ENCODE peak calls at places on chromosomes 7 and 10, in five cellular contexts. A is left ventricle myocardium inferior, E is hepatocyte, T is cardiac muscle cell, S is RWPE2. Y is an unnamed sample. For H3K4me1, the result is how much of the 10 kb centered on the place peaks cover.

GRCh38 chr7:41256186-41256945 is 446.5 kb downstream of the INHBA start:
- DNase-seq in T (peak), S (no peak), A (no peak), E (no peak), Y (no peak)

GRCh38 chr7:122884186-122884585 is 2.1 kb downstream of the CADPS2 start:
- DNase-seq in A (no peak), E (no peak), T (no peak), S (no peak), Y (no peak)

GRCh38 chr7:26117142-26117807 is 34.7 kb upstream of the NFE2L3 start:
- DNase-seq in E (no peak), T (no peak), A (no peak), S (no peak), Y (peak)

GRCh38 chr7:27925573-27926201 is 185.7 kb downstream of the TAX1BP1 start:
- DNase-seq in A (no peak), T (no peak), E (no peak), S (no peak), Y (no peak)

GRCh38 chr10:72079356-72079755 is 9.0 kb downstream of the SPOCK2 start:
- DNase-seq in E (no peak), T (no peak), S (no peak), A (no peak), Y (no peak)

GRCh38 chr10:116385994-116386809 is 41.4 kb upstream of the PNLIPRP3 start:
- DNase-seq in E (peak), T (peak), A (no peak), S (no peak), Y (no peak)

GRCh38 chr10:101538481-101538880 is 49.6 kb downstream of the POLL start:
- DNase-seq in A (no peak), S (no peak), E (no peak), T (no peak), Y (no peak)

GRCh38 chr10:86648706-86649426 is 5.5 kb upstream of the OPN4 start:
- DNase-seq in S (peak), E (peak), T (peak), A (peak), Y (peak)

GRCh38 chr7:134811798-134812197 is 32.4 kb downstream of the CALD1 start:
- DNase-seq in T (peak), E (no peak), S (no peak), A (no peak), Y (no peak)

GRCh38 chr7:33243319-33243881 is 114.0 kb downstream of the BBS9 start:
- DNase-seq in E (peak), T (peak), A (no peak), S (no peak), Y (no peak)

GRCh38 chr10:11329055-11329673 is 282.3 kb downstream of the USP6NL start:
- DNase-seq in T (no peak), E (no peak), A (no peak), S (no peak), Y (no peak)

GRCh38 chr7:94237417-94237816 is 157.3 kb upstream of the COL1A2 start:
- DNase-seq in E (no peak), S (no peak), T (no peak), A (no peak), Y (no peak)

GRCh38 chr10:117710181-117710798 is 167.7 kb downstream of the EMX2 start:
- DNase-seq in T (no peak), A (no peak), S (no peak), E (no peak), Y (peak)

GRCh38 chr7:70131807-70132565 is 533.7 kb downstream of the AUTS2 start:
- DNase-seq in T (no peak), E (no peak), S (no peak), A (no peak), Y (no peak)

GRCh38 chr7:149196705-149197171 is 1.4 kb downstream of the ZNF282 start:
- DNase-seq in E (peak), T (no peak), S (no peak), A (no peak), Y (peak)

GRCh38 chr7:157297071-157297638 is 39.6 kb upstream of the DNAJB6 start:
- DNase-seq in S (no peak), A (no peak), E (no peak), T (no peak), Y (no peak)

GRCh38 chr7:17584822-17585221 is 286.4 kb downstream of the AHR start:
- DNase-seq in A (no peak), E (no peak), S (no peak), T (peak), Y (no peak)

GRCh38 chr10:132447446-132448247 is 50.6 kb downstream of the PWWP2B start:
- DNase-seq in S (peak), T (peak), E (peak), A (no peak), Y (peak)

GRCh38 chr7:105141068-105141467 is 127.1 kb downstream of the KMT2E start:
- DNase-seq in S (no peak), E (peak), A (no peak), T (peak), Y (peak)

GRCh38 chr10:133489816-133490588 is 36.3 kb downstream of the SCART1 start:
- DNase-seq in E (no peak), T (no peak), A (no peak), S (no peak), Y (no peak)

GRCh38 chr10:644076-644942 is 45.2 kb downstream of the DIP2C start:
- DNase-seq in A (no peak), T (no peak), S (no peak), E (no peak), Y (peak)

GRCh38 chr7:26704786-26705185 is 159.6 kb downstream of the SKAP2 start:
- DNase-seq in A (no peak), T (peak), E (no peak), S (no peak), Y (no peak)

GRCh38 chr10:85545874-85546273 is 820.7 kb downstream of the GRID1 start:
- DNase-seq in T (no peak), S (no peak), A (no peak), E (no peak), Y (no peak)

GRCh38 chr10:122630526-122630925 is 69.1 kb downstream of the C10orf120 start:
- DNase-seq in E (no peak), S (no peak), A (no peak), T (no peak), Y (peak)

GRCh38 chr10:8279598-8279997 is 225.1 kb downstream of the GATA3 start:
- DNase-seq in T (peak), E (peak), S (no peak), A (no peak), Y (no peak)

GRCh38 chr7:116150588-116150987 is 59.8 kb upstream of the TES start:
- DNase-seq in T (no peak), S (no peak), A (no peak), E (no peak), Y (no peak)

GRCh38 chr7:137820156-137820555 is 26.6 kb downstream of the DGKI start:
- DNase-seq in E (no peak), A (no peak), S (no peak), T (no peak), Y (no peak)

GRCh38 chr7:22979861-22980260 is 34.1 kb downstream of the HYCC1 start:
- DNase-seq in S (no peak), A (no peak), T (no peak), E (no peak), Y (no peak)

GRCh38 chr7:55537458-55537825 is 34.9 kb downstream of the VOPP1 start:
- DNase-seq in S (no peak), E (no peak), T (no peak), A (no peak), Y (no peak)

GRCh38 chr10:71210031-71210871 is 2.1 kb upstream of the UNC5B start:
- DNase-seq in E (no peak), S (peak), A (no peak), T (no peak), Y (peak)

GRCh38 chr7:3575753-3576531 is 274.9 kb downstream of the SDK1 start:
- DNase-seq in S (no peak), A (no peak), T (no peak), E (peak), Y (no peak)

GRCh38 chr10:6476989-6477388 is 103.1 kb downstream of the PRKCQ start:
- DNase-seq in S (no peak), E (no peak), T (no peak), A (no peak), Y (no peak)

GRCh38 chr10:73797324-73798025 is 12.1 kb downstream of the ZSWIM8 start:
- DNase-seq in S (no peak), E (no peak), T (no peak), A (no peak), Y (no peak)

GRCh38 chr10:49284356-49284755 is 14.6 kb upstream of the C10orf71 start:
- DNase-seq in E (no peak), S (peak), A (no peak), T (no peak), Y (peak)

GRCh38 chr10:77360121-77360520 is 277.5 kb downstream of the KCNMA1 start:
- DNase-seq in S (no peak), A (no peak), T (no peak), E (no peak), Y (no peak)

GRCh38 chr10:1390200-1390599 is 334.0 kb downstream of the WDR37 start:
- DNase-seq in S (no peak), T (no peak), E (no peak), A (no peak), Y (no peak)

GRCh38 chr10:120600871-120601644 is 144.0 kb downstream of the PLPP4 start:
- DNase-seq in A (no peak), T (no peak), S (no peak), E (peak), Y (peak)

GRCh38 chr10:120601999-120602398 is 145.0 kb downstream of the PLPP4 start:
- DNase-seq in S (no peak), A (no peak), T (no peak), E (no peak), Y (no peak)

GRCh38 chr10:120598377-120598776 is 141.3 kb downstream of the PLPP4 start:
- DNase-seq in T (no peak), E (no peak), A (no peak), S (no peak), Y (peak)

GRCh38 chr10:120597902-120598301 is 140.9 kb downstream of the PLPP4 start:
- DNase-seq in S (no peak), A (no peak), T (no peak), E (no peak), Y (peak)

DNA sequence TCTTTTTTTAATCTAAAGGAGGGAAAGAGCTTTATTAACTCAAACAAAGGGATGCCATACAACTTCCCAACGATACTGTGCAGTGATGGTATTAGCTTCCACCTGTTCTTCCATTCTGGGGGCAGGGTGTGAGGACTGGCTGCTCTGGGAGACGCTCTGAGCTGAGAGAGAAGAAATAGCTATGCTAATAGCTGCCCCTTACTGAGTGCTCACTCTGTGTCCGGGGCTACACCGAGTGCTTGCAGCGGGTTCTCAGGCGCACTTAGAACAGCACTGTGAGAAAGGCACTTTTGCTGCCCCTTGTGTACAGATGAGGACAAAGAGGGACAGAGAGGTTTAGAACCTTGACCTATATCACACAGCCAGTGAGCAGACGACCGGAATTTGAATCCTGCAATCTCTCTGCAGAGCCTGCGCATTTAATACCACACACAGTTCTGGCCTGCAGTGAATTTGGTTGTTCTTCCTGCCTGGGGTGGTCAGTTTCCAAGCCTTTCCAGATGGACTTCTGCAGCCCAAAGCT is 142.2 kb downstream of the PLPP4 start:
- DNase-seq in T (no peak), S (no peak), E (no peak), A (no peak), Y (peak)
- H3K4me1 ChIP-seq in T (under half), S (under half), E (under half), A (under half), Y (under half)

GRCh38 chr7:21355406-21355874 is 72.4 kb upstream of the SP4 start:
- DNase-seq in T (no peak), S (no peak), A (no peak), E (no peak), Y (no peak)

GRCh38 chr7:21354284-21354683 is 73.6 kb upstream of the SP4 start:
- DNase-seq in S (no peak), E (no peak), T (no peak), A (no peak), Y (no peak)

GRCh38 chr7:21357146-21358097 is 70.5 kb upstream of the SP4 start:
- DNase-seq in T (no peak), E (no peak), S (no peak), A (no peak), Y (no peak)

GRCh38 chr7:21361413-21362130 is 66.3 kb upstream of the SP4 start:
- DNase-seq in T (no peak), E (no peak), S (no peak), A (no peak), Y (no peak)

DNA sequence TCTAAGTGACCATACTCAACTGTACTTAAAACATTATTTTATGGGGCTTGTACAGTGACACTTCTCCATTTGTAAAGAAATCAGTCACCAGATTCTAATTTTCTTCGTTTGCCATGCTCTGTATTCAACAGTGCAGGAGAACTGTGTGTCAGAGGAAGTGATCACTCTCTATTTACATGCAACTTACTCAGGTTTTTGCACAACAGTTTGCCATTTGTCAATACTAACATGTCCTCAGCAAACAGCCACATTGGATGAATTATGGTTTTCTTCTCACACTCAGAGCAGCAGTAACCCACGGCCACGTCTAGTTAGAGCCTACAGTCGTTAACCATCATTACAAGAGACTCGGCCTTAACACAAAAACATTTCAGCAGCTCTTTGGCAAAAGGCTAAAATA is 69.2 kb upstream of the SP4 start:
- DNase-seq in E (no peak), T (no peak), A (no peak), S (no peak), Y (no peak)
- H3K4me1 ChIP-seq in E (under half), T (under half), A (under half), S (under half), Y (under half)

DNA sequence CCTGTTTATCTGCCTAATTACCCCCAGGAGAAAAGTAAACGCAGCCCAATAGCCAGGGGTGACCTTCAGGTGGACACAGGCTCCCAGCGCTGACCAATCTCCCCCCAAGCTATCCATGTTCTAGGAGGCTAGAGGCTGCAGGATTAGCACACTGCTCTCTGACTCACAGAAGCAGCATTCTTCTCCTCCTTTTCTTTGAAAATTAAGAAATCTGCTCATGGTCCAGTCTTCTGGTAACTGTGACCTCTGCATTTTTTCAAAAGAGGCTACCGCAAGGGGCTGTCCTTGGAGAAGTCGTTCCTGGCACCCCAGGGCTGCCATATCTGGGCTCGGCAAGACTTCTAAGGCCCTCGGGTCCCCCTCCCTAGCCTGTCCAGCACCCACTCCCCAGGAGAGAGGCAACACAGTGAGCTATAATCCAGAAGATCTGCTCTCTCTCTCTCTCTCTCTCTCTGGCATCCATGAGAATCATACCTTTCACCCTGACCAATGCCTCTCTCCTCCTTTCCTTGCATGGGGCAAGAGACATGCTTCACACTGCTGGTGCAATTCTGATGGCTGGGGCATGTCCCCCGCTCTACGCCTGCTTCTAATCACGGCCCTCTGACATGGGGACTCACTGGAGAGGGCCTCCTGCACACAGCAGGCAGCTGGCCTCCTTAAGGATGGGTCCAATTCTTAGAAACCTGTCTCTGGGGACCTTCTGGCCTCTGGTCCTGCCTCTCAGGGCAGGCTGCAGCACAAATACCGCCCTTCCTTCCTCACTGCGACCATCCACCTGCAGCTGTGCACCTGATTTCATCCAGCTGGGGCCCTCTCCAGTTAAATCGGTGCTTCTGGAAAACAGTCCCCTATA is 27.3 kb downstream of the ANXA11 start:
- DNase-seq in S (no peak), E (no peak), A (no peak), T (peak), Y (no peak)
- H3K4me1 ChIP-seq in S (under half), E (under half), A (half or more), T (under half), Y (under half)

GRCh38 chr7:99324966-99325596 is 617 bp upstream of the ARPC1A start:
- DNase-seq in E (no peak), T (no peak), A (no peak), S (no peak), Y (no peak)

GRCh38 chr7:99326408-99326782 is 697 bp downstream of the ARPC1A start:
- DNase-seq in A (no peak), T (no peak), E (no peak), S (no peak), Y (no peak)

GRCh38 chr7:99331002-99331401 is 5.3 kb downstream of the ARPC1A start:
- DNase-seq in E (no peak), S (no peak), A (no peak), T (no peak), Y (no peak)

GRCh38 chr7:99324559-99324958 is 1.1 kb upstream of the ARPC1A start:
- DNase-seq in T (no peak), A (no peak), S (no peak), E (no peak), Y (no peak)

GRCh38 chr7:99325597-99326407 is at the start of gene ARPC1A:
- DNase-seq in E (peak), S (peak), A (peak), T (peak), Y (peak)
- H3K4me1 ChIP-seq in E (under half), S (under half), A (half or more), T (under half), Y (under half)

GRCh38 chr10:91227576-91227975 is 7.1 kb downstream of the PCGF5 start:
- DNase-seq in S (no peak), T (no peak), A (no peak), E (no peak), Y (no peak)
- H3K4me1 ChIP-seq in S (under half), T (under half), A (half or more), E (under half), Y (under half)

DNA sequence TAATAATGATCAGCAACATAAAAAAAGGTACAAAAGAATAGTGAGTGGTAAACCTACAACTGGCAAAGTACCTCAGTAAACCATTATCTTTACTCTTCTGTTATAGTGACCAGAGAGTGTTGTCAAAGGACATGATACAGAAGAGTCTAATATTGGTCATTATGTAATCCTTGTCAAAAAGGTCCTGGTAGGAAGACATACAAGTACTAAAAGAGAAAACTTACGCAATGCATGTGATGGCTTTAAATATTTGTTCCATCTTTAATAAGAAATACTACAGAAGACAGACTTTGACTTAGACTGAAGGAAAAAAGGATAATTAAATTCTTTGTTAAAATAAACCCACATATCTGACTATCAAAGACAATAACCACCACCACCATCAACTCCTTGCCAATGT is 6.5 kb downstream of the DOCK4 start:
- DNase-seq in S (no peak), T (no peak), A (no peak), E (no peak), Y (no peak)
- H3K4me1 ChIP-seq in S (half or more), T (under half), A (half or more), E (under half), Y (under half)

DNA sequence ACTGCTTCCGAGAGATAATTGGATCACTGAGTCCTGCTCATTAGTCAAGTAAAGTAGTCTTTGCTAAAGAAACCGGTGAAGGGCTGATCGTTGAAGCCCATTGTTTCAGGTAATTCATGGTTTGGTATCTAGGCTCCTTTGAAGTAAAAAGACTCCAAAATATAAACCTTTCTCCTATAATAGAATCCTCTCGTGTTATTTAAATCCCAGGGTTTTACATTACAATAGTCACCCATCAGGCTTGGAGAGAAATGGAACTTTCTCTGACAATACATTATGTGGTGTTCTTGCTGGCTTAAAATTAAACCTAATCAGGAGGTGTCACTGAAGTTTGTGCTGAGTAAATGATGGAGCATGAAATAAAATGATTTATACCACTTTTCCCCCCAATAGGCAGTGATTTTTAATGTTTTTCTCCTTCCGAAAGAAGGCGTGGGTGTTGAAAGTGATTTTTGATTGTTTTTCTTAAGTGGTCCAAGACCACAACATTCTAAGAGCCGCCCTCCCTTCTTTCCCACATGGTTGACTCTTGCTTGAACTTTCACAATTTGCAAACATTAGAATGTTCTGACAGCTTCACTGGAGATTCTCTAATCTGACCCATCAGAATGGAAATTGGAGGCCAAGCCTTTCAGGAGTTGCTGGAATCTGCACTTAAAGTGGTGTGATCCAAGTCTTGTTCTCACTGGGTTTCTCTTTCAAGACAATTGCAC is 44.2 kb downstream of the LRMDA start:
- DNase-seq in A (no peak), T (peak), S (no peak), E (no peak), Y (no peak)
- H3K4me1 ChIP-seq in A (under half), T (under half), S (under half), E (under half), Y (under half)

Y was measured in endodermal cell.